ENCODE peak calls at places on chromosomes 13 and 19, in four cellular contexts. One of them, this sample, is unnamed. For H3K27me3, the result is how much of the 10 kb centered on the place peaks cover.

GRCh38 chr13:51339354-51339753 is at the start of gene SERPINE3:
- DNase-seq in BJ: no peak
- DNase-seq in CD8-positive, alpha-beta memory T cell: no peak
- DNase-seq in breast epithelium: no peak
- DNase-seq in this sample: no peak

GRCh38 chr19:15304140-15304705 is 28.1 kb downstream of the BRD4 start:
- DNase-seq in CD8-positive, alpha-beta memory T cell: no peak
- DNase-seq in BJ: no peak
- DNase-seq in breast epithelium: no peak
- DNase-seq in this sample: no peak

GRCh38 chr19:1730157-1730556 is 23.1 kb upstream of the ONECUT3 start:
- DNase-seq in BJ: no peak
- DNase-seq in CD8-positive, alpha-beta memory T cell: no peak
- DNase-seq in breast epithelium: no peak
- DNase-seq in this sample: no peak

GRCh38 chr19:58572818-58573657 is at the start of gene MZF1:
- DNase-seq in breast epithelium: peak
- DNase-seq in BJ: peak
- DNase-seq in CD8-positive, alpha-beta memory T cell: peak
- DNase-seq in this sample: peak

GRCh38 chr19:40687525-40688016 is 2.9 kb downstream of the NUMBL start:
- DNase-seq in BJ: peak
- DNase-seq in CD8-positive, alpha-beta memory T cell: no peak
- DNase-seq in breast epithelium: no peak
- DNase-seq in this sample: peak

GRCh38 chr19:58097783-58098681 is at the start of gene ZSCAN18:
- DNase-seq in CD8-positive, alpha-beta memory T cell: peak
- DNase-seq in breast epithelium: peak
- DNase-seq in BJ: peak
- DNase-seq in this sample: no peak

GRCh38 chr13:27183561-27184147 is 12.0 kb upstream of the USP12 start:
- DNase-seq in CD8-positive, alpha-beta memory T cell: no peak
- DNase-seq in breast epithelium: no peak
- DNase-seq in BJ: no peak
- DNase-seq in this sample: no peak

GRCh38 chr19:35124098-35125060 is 8.8 kb downstream of the FXYD3 start:
- DNase-seq in breast epithelium: peak
- DNase-seq in BJ: peak
- DNase-seq in CD8-positive, alpha-beta memory T cell: peak
- DNase-seq in this sample: peak

GRCh38 chr13:80359459-80360297 is 18.8 kb upstream of the SPRY2 start:
- DNase-seq in CD8-positive, alpha-beta memory T cell: no peak
- DNase-seq in BJ: no peak
- DNase-seq in breast epithelium: no peak
- DNase-seq in this sample: peak

GRCh38 chr19:1725100-1726064 is 27.9 kb upstream of the ONECUT3 start:
- DNase-seq in breast epithelium: no peak
- DNase-seq in CD8-positive, alpha-beta memory T cell: no peak
- DNase-seq in BJ: no peak
- DNase-seq in this sample: no peak

GRCh38 chr19:49061445-49061844 is 3.2 kb downstream of the NTF4 start:
- DNase-seq in breast epithelium: no peak
- DNase-seq in CD8-positive, alpha-beta memory T cell: no peak
- DNase-seq in BJ: no peak
- DNase-seq in this sample: no peak
- H3K27me3 ChIP-seq in breast epithelium: under half
- H3K27me3 ChIP-seq in CD8-positive, alpha-beta memory T cell: under half
- H3K27me3 ChIP-seq in BJ: under half
- H3K27me3 ChIP-seq in this sample: under half

GRCh38 chr19:41784337-41785239 is 11.8 kb upstream of the CEACAM3 start:
- DNase-seq in breast epithelium: no peak
- DNase-seq in CD8-positive, alpha-beta memory T cell: no peak
- DNase-seq in BJ: no peak
- DNase-seq in this sample: no peak

GRCh38 chr19:41785653-41786052 is 10.7 kb upstream of the CEACAM3 start:
- DNase-seq in CD8-positive, alpha-beta memory T cell: peak
- DNase-seq in BJ: no peak
- DNase-seq in breast epithelium: peak
- DNase-seq in this sample: no peak
- H3K27me3 ChIP-seq in CD8-positive, alpha-beta memory T cell: under half
- H3K27me3 ChIP-seq in BJ: under half
- H3K27me3 ChIP-seq in breast epithelium: under half
- H3K27me3 ChIP-seq in this sample: under half

GRCh38 chr19:28827382-28827781 is 385.6 kb downstream of the UQCRFS1 start:
- DNase-seq in BJ: no peak
- DNase-seq in CD8-positive, alpha-beta memory T cell: no peak
- DNase-seq in breast epithelium: no peak
- DNase-seq in this sample: no peak

GRCh38 chr19:28828276-28828870 is 384.6 kb downstream of the UQCRFS1 start:
- DNase-seq in BJ: no peak
- DNase-seq in CD8-positive, alpha-beta memory T cell: no peak
- DNase-seq in breast epithelium: no peak
- DNase-seq in this sample: no peak

GRCh38 chr19:28820289-28820688 is 392.7 kb downstream of the UQCRFS1 start:
- DNase-seq in breast epithelium: no peak
- DNase-seq in BJ: no peak
- DNase-seq in CD8-positive, alpha-beta memory T cell: no peak
- DNase-seq in this sample: no peak

DNA sequence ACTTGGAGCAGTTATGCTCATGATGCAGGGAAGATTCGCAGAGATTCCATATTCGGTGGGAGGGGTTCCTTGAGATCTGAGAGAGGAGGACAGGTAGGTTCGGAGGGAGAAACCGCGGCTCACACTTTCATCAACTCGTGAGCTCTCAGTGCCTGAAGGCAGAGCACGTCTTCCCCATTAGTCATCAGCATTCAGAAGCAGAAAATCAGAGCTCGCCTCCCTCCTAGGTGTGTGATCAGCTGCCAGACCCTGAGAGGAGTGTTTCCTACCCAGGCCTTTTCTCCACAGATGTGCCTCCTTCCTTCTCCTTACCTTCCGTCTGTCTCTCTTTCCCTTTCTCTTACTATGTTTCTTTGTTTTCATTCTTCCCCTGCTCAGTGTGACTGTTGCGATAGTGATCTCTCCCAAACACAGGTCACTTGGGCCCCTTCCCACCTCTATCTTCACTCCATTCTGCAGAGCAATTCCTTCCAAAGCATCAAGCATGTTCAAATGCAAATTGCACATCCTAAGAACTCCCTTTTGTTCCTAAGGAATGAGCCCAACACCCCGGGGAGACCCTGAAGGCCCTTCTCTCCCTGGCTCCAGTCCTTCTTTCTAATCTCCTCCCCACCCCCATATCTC is 389.5 kb downstream of the UQCRFS1 start:
- DNase-seq in BJ: no peak
- DNase-seq in CD8-positive, alpha-beta memory T cell: no peak
- DNase-seq in breast epithelium: no peak
- DNase-seq in this sample: no peak
- H3K27me3 ChIP-seq in BJ: under half
- H3K27me3 ChIP-seq in CD8-positive, alpha-beta memory T cell: under half
- H3K27me3 ChIP-seq in breast epithelium: under half
- H3K27me3 ChIP-seq in this sample: under half

DNA sequence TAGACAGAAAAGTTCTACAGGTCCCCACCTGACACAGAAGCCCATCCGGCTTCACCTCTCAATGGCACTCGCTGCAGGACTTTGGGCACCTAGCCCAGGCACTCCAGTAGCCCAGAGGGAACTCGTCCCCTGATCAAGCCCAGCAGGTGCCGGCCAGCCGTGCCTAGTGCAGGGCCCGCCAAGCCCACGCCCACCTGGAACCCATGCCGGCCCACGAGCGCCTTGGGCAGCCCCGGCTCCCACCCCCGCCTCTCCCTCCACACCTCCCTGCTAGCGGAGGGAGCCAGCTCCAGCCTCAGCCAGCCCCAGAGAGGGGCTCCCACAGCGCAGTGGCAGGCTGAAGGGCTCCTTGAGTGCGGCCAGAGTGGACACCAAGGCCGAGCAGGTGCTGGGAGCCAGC is 268.8 kb downstream of the SLITRK1 start:
- DNase-seq in CD8-positive, alpha-beta memory T cell: no peak
- DNase-seq in BJ: no peak
- DNase-seq in breast epithelium: no peak
- DNase-seq in this sample: no peak
- H3K27me3 ChIP-seq in CD8-positive, alpha-beta memory T cell: under half
- H3K27me3 ChIP-seq in BJ: under half
- H3K27me3 ChIP-seq in breast epithelium: under half
- H3K27me3 ChIP-seq in this sample: under half

GRCh38 chr19:47022541-47023447 is 3.2 kb downstream of the NPAS1 start:
- DNase-seq in CD8-positive, alpha-beta memory T cell: no peak
- DNase-seq in breast epithelium: no peak
- DNase-seq in BJ: no peak
- DNase-seq in this sample: no peak

GRCh38 chr19:47026156-47026555 is 6.5 kb downstream of the NPAS1 start:
- DNase-seq in breast epithelium: no peak
- DNase-seq in CD8-positive, alpha-beta memory T cell: no peak
- DNase-seq in BJ: no peak
- DNase-seq in this sample: no peak

GRCh38 chr19:47023448-47023794 is 3.8 kb downstream of the NPAS1 start:
- DNase-seq in breast epithelium: no peak
- DNase-seq in BJ: no peak
- DNase-seq in CD8-positive, alpha-beta memory T cell: no peak
- DNase-seq in this sample: no peak

GRCh38 chr19:47022140-47022536 is 2.5 kb downstream of the NPAS1 start:
- DNase-seq in BJ: no peak
- DNase-seq in breast epithelium: no peak
- DNase-seq in CD8-positive, alpha-beta memory T cell: no peak
- DNase-seq in this sample: no peak

DNA sequence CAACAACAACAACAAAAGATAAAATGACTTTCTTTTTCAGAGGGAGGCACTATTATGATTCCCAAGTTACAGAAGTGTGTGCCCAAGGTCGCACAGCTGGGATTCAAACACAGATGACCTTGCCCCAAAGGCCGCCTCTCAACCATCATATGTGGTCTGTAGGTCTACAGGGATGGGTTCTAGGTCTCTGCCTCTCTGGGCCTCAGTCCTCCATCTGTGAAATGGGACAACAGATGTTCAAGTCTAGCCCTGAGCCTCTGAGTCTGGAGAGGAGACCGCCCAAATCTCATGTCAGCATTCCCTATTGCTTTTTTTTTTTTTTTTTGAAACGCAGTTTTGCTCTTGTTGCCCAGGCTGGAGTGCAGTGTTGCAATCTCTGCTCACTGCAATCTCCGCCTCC is 4.9 kb downstream of the NPAS1 start:
- DNase-seq in BJ: no peak
- DNase-seq in CD8-positive, alpha-beta memory T cell: no peak
- DNase-seq in breast epithelium: no peak
- DNase-seq in this sample: no peak
- H3K27me3 ChIP-seq in BJ: under half
- H3K27me3 ChIP-seq in CD8-positive, alpha-beta memory T cell: half or more
- H3K27me3 ChIP-seq in breast epithelium: under half
- H3K27me3 ChIP-seq in this sample: half or more

DNA sequence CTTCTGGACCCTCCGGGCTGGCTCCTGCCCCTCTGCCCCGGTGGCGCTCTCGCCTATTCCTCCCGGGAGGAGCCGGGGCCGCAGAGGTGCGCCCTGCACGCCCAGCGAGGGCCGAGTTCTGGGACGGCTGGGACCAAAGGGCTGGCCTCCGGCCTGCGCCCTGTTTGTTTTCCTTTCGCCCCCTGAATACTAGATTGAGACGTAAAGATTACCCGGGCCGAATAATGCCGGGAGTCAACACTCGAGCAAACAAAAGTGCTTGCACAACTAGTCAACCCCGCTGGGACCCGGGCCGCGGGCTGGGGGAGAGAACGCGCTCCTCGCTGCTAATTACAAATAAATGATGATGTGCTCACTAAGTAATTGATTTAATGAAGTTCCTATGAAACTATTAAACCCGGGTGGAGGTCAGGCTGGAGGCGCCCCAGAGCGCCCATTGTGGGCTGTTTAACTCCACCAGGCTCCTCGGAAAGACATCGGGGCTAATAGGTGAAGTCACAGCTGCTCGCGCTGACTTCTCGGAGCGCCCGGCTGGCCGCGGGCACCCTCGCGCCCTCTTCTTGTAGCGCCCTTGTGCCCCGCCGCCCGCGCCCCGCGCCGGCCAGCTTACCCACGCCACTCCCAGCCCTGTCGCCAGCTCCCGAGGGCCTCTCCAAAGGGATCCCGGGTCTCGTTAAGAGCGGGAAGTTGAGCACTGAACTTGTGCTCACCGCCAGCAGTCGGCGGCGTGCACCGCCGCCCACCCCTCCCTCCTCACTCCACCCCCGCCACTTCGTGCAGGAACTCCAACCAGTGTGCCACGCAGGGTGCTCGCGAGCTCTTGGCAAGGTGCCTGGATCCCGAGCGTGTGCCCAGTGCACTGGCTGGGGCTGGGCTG is 14.9 kb downstream of the ZIC5 start:
- DNase-seq in breast epithelium: no peak
- DNase-seq in BJ: no peak
- DNase-seq in CD8-positive, alpha-beta memory T cell: no peak
- DNase-seq in this sample: no peak
- H3K27me3 ChIP-seq in breast epithelium: under half
- H3K27me3 ChIP-seq in BJ: half or more
- H3K27me3 ChIP-seq in CD8-positive, alpha-beta memory T cell: half or more
- H3K27me3 ChIP-seq in this sample: half or more

DNA sequence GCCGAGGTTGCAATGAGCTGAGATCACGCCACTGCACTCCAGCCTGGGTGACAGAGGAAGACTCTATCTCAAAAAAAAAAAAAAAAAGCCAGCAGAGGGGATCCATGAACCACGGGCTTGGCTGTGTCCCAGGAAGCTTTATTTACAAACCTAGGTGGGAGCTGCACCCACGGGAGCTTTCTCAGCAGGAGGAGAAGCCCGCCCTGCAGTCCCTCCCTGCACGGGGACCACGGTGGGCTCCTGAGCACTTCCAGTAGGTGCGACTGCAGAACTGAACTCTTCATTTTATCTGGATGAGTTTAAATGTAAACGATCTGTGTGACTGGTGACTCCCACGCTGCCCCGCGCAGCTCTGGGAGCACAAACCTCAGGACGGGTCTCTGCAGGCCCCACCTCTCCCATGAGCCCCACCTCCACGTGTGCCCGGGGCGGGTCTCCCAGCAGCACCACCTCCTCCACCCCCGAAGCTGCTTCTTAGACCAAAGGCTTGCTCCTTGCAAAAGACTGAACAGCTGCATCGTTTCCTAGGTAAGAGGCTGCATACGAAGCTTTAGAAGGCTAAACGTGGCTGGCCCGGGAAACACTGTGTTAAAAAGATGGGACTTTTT is 66.4 kb downstream of the SPACA7 start:
- DNase-seq in CD8-positive, alpha-beta memory T cell: no peak
- DNase-seq in BJ: no peak
- DNase-seq in breast epithelium: no peak
- DNase-seq in this sample: no peak
- H3K27me3 ChIP-seq in CD8-positive, alpha-beta memory T cell: under half
- H3K27me3 ChIP-seq in BJ: under half
- H3K27me3 ChIP-seq in breast epithelium: under half
- H3K27me3 ChIP-seq in this sample: half or more

This sample was measured in SJSA1.